ENCODE peak calls at places on chromosomes 12 and 14, in four cellular contexts. G is K562, T is prostate gland, F is transverse colon. E is an unnamed sample. For H3K27me3, the result is how much of the 10 kb centered on the place peaks cover.

GRCh38 chr12:67593041-67593870 is 55.3 kb upstream of the DYRK2 start:
- DNase-seq in G (no peak), T (peak), F (peak), E (peak)

GRCh38 chr12:12684375-12685106 is 11.4 kb downstream of the GPR19 start:
- DNase-seq in G (peak), T (no peak), F (no peak), E (no peak)

GRCh38 chr12:113361574-113362370 is 3.4 kb downstream of the PLBD2 start:
- DNase-seq in G (no peak), T (no peak), F (no peak), E (no peak)

GRCh38 chr14:22231022-22231421 is 358.0 kb downstream of the DAD1 start:
- DNase-seq in G (no peak), T (no peak), F (no peak), E (no peak)

GRCh38 chr12:64236549-64236948 is 14.5 kb upstream of the KICS2 start:
- DNase-seq in G (no peak), T (no peak), F (no peak), E (no peak)

GRCh38 chr14:52840916-52841315 is 49.5 kb upstream of the GNPNAT1 start:
- DNase-seq in G (no peak), T (no peak), F (no peak), E (no peak)

GRCh38 chr12:121524196-121524930 is 56.5 kb downstream of the KDM2B start:
- DNase-seq in G (no peak), T (no peak), F (no peak), E (no peak)

GRCh38 chr12:128976120-128976519 is 122.8 kb downstream of the GLT1D1 start:
- DNase-seq in G (peak), T (no peak), F (peak), E (no peak)

GRCh38 chr14:94921870-94922585 is 152.1 kb upstream of the GSC start:
- DNase-seq in G (no peak), T (no peak), F (no peak), E (no peak)

GRCh38 chr12:123085730-123086487 is 65.0 kb downstream of the PITPNM2 start:
- DNase-seq in G (no peak), T (no peak), F (peak), E (peak)

GRCh38 chr12:82593901-82594396 is 92.8 kb upstream of the TMTC2 start:
- DNase-seq in G (no peak), T (no peak), F (no peak), E (no peak)

GRCh38 chr14:30610719-30611388 is 11.3 kb upstream of the SCFD1 start:
- DNase-seq in G (peak), T (peak), F (peak), E (peak)

GRCh38 chr12:131164096-131164872 is 210.6 kb downstream of the ADGRD1 start:
- DNase-seq in G (peak), T (no peak), F (no peak), E (no peak)

GRCh38 chr12:40219760-40220159 is 5.0 kb upstream of the LRRK2 start:
- DNase-seq in G (no peak), T (no peak), F (no peak), E (no peak)

GRCh38 chr14:38693423-38693822 is 409.6 kb downstream of the SEC23A start:
- DNase-seq in G (no peak), T (no peak), F (no peak), E (no peak)

GRCh38 chr14:60343571-60344071 is 94.6 kb downstream of the PPM1A start:
- DNase-seq in G (no peak), T (no peak), F (no peak), E (no peak)

GRCh38 chr14:60344751-60345150 is 95.7 kb downstream of the PPM1A start:
- DNase-seq in G (no peak), T (no peak), F (no peak), E (no peak)

GRCh38 chr14:60339571-60339970 is 90.5 kb downstream of the PPM1A start:
- DNase-seq in G (no peak), T (no peak), F (no peak), E (no peak)
- H3K27me3 ChIP-seq in G (under half), T (under half), F (under half), E (under half)

GRCh38 chr12:3302406-3303041 is 188.5 kb upstream of the PRMT8 start:
- DNase-seq in G (no peak), T (no peak), F (no peak), E (no peak)

GRCh38 chr12:3303410-3304136 is 187.4 kb upstream of the PRMT8 start:
- DNase-seq in G (no peak), T (no peak), F (no peak), E (no peak)

GRCh38 chr12:3298603-3299002 is 192.4 kb upstream of the PRMT8 start:
- DNase-seq in G (no peak), T (no peak), F (no peak), E (no peak)

GRCh38 chr12:3300833-3301401 is 190.1 kb upstream of the PRMT8 start:
- DNase-seq in G (no peak), T (no peak), F (no peak), E (no peak)

GRCh38 chr12:3299929-3300832 is 190.8 kb upstream of the PRMT8 start:
- DNase-seq in G (peak), T (peak), F (peak), E (peak)
- H3K4me3 ChIP-seq in G (no peak), T (no peak), F (peak), E (peak)

DNA sequence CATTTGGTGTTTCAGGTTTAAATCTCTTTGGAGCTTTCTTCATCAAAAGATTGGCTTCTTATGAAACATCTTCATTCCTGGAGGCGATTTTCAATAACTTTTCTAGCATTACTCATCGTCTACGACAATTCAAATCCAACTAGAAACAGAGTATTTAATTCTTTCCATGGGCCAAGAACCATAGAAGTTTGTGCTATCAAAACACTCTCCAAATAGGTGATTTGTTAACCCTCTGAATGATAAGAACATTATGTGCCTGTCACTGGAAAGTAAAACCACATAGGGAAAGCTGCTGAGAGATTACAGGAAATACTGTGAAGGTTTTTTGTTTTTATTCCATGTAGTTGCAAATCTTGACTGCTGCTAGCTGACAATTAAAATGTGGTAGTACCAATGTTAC is 6.9 kb upstream of the DCN start:
- DNase-seq in G (no peak), T (no peak), F (no peak), E (no peak)
- TF ChIP-seq POLR2AphosphoS5 in G (no peak), T (no peak), F (no peak), E (no peak)

GRCh38 chr14:100892496-100893227 is 10.9 kb downstream of the RTL1 start:
- DNase-seq in G (no peak), T (no peak), F (peak), E (peak)
- H3K27me3 ChIP-seq in G (under half), T (under half), F (under half), E (under half)

GRCh38 chr12:116380066-116380465 is 102.6 kb upstream of the MED13L start:
- DNase-seq in G (peak), T (no peak), F (no peak), E (no peak)

GRCh38 chr12:116382456-116382902 is 105.0 kb upstream of the MED13L start:
- DNase-seq in G (no peak), T (no peak), F (no peak), E (no peak)

GRCh38 chr12:116381240-116381743 is 103.8 kb upstream of the MED13L start:
- DNase-seq in G (no peak), T (no peak), F (no peak), E (no peak)

GRCh38 chr12:116384175-116384574 is 106.7 kb upstream of the MED13L start:
- DNase-seq in G (no peak), T (no peak), F (no peak), E (no peak)

DNA sequence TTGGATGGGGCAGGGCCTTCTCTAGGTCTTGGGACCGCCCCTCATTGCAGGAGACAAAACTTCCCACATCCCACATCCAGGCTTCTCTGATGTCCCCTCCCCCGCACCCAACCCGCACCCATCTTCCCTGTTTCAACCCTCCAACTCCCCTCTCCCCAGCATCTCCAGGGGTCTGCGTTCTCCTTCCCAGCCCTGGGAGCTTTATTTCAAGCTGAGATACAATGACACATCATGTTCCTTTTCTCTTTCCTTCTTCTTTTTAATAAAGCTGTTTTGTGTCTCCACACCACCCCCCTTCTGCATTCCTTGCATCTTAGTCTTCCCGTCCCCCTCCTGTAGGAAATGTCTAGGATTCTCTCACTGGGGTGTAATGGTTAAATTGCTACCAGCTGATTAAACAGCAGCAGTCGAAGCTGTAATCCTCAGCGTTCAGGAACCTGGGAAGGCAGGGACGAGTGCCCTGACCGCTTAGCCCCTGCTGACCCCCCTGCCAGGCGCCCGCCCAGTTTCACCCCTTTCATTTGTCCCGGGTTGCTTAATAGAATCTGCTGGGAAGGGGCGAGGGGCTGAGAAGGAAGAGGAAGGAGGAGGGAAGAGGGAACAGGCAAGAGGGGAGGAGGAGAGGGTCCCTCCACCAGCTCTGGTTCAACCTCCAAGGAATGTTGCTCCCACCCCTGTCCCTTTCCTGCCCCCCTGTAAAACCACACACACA is 104.4 kb upstream of the MED13L start:
- DNase-seq in G (no peak), T (no peak), F (no peak), E (no peak)
- H3K4me3 ChIP-seq in G (no peak), T (no peak), F (no peak), E (no peak)

DNA sequence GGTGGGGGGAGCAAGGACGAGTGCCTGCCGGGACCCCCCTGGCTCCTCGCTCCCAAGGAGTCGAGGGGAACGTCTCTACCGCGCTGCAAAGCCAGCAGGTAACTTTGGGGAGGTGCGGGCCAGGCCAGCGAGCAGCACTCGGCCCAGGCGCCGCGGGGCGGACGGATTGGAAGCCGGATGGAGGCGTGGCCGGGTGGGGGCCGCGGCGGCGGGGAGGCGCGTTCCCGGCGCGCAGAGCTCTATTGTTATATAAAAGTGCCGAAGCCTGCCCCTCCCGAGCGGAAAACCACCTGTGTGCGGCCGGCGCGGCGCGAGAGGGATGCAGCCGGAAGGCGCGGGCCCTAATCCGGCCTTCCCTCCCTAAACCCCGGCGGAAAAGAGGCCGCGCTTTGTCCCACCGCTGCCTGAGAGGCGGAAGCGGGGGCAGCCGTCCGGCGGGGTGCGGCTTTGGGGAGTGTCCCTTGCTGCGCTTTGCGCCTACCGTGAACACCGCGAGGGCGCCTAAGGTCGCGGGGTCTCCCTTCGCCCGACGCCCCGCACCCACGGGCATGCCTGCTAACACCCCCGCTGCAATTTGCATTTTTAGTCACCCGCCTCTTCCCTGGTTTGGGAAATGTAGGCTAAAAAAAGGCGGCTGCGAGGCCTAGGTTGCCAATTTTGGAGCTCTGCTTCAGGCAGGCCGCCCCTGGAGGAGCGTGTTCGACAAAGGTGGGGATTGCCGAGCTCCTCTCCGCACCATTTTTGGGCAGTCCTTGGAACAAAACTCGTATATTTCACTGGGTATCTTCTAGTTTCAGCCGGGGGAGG is 1.7 kb upstream of the DUSP6 start:
- DNase-seq in G (no peak), T (peak), F (peak), E (peak)
- TF ChIP-seq POLR2AphosphoS5 in G (no peak), T (peak), F (peak), E (no peak)

GRCh38 chr14:28760431-28760996 is 6.1 kb upstream of the FOXG1 start:
- DNase-seq in G (no peak), T (no peak), F (no peak), E (no peak)
- H3K27me3 ChIP-seq in G (under half), T (under half), F (half or more), E (half or more)

GRCh38 chr14:76904100-76904739 is 78.0 kb downstream of the LRRC74A start:
- DNase-seq in G (no peak), T (no peak), F (peak), E (no peak)
- H3K4me3 ChIP-seq in G (no peak), T (no peak), F (no peak), E (no peak)

GRCh38 chr12:42705863-42706262 is 116.3 kb upstream of the PRICKLE1 start:
- DNase-seq in G (no peak), T (no peak), F (peak), E (peak)
- TF ChIP-seq POLR2AphosphoS5 in G (no peak), T (no peak), F (no peak), E (no peak)

E was measured in stomach.